ENCODE peak calls at places on chromosomes 16 and 17, in ten cellular contexts. One of them, this sample, is unnamed.

GRCh38 chr17:51888823-51889222 is 269.7 kb downstream of the CA10 start:
- DNase-seq in ovary: no peak
- DNase-seq in K562: no peak
- DNase-seq in uterus: no peak
- DNase-seq in transverse colon: no peak
- DNase-seq in body of pancreas: no peak
- DNase-seq in sigmoid colon: no peak
- DNase-seq in H1: no peak
- DNase-seq in esophagus squamous epithelium: no peak
- DNase-seq in H54: no peak
- DNase-seq in this sample: no peak

GRCh38 chr17:80365983-80366382 is 49.0 kb upstream of the ENDOV start:
- DNase-seq in ovary: no peak
- DNase-seq in K562: no peak
- DNase-seq in uterus: no peak
- DNase-seq in transverse colon: no peak
- DNase-seq in body of pancreas: no peak
- DNase-seq in sigmoid colon: peak
- DNase-seq in H1: no peak
- DNase-seq in esophagus squamous epithelium: no peak
- DNase-seq in H54: no peak
- DNase-seq in this sample: peak

GRCh38 chr16:17723735-17724134 is 253.0 kb upstream of the XYLT1 start:
- DNase-seq in ovary: no peak
- DNase-seq in K562: no peak
- DNase-seq in uterus: no peak
- DNase-seq in transverse colon: no peak
- DNase-seq in body of pancreas: no peak
- DNase-seq in sigmoid colon: no peak
- DNase-seq in H1: no peak
- DNase-seq in esophagus squamous epithelium: no peak
- DNase-seq in H54: no peak
- DNase-seq in this sample: no peak

GRCh38 chr17:32998893-32999240 is 7.2 kb downstream of the SPACA3 start:
- DNase-seq in ovary: no peak
- DNase-seq in K562: no peak
- DNase-seq in uterus: no peak
- DNase-seq in transverse colon: no peak
- DNase-seq in body of pancreas: no peak
- DNase-seq in sigmoid colon: no peak
- DNase-seq in H1: no peak
- DNase-seq in esophagus squamous epithelium: no peak
- DNase-seq in H54: no peak
- DNase-seq in this sample: no peak

GRCh38 chr17:652310-652709 is 62.3 kb downstream of the VPS53 start:
- DNase-seq in ovary: peak
- DNase-seq in K562: no peak
- DNase-seq in uterus: peak
- DNase-seq in transverse colon: peak
- DNase-seq in body of pancreas: peak
- DNase-seq in sigmoid colon: peak
- DNase-seq in H1: no peak
- DNase-seq in esophagus squamous epithelium: no peak
- DNase-seq in H54: no peak
- DNase-seq in this sample: peak

GRCh38 chr17:80422276-80422675 is 7.3 kb downstream of the ENDOV start:
- DNase-seq in ovary: peak
- DNase-seq in K562: no peak
- DNase-seq in uterus: no peak
- DNase-seq in transverse colon: no peak
- DNase-seq in body of pancreas: no peak
- DNase-seq in sigmoid colon: peak
- DNase-seq in H1: peak
- DNase-seq in esophagus squamous epithelium: no peak
- DNase-seq in H54: no peak
- DNase-seq in this sample: no peak

GRCh38 chr16:68646948-68647659 is 2.0 kb downstream of the CDH3 start:
- DNase-seq in ovary: no peak
- DNase-seq in K562: no peak
- DNase-seq in uterus: no peak
- DNase-seq in transverse colon: no peak
- DNase-seq in body of pancreas: no peak
- DNase-seq in sigmoid colon: no peak
- DNase-seq in H1: no peak
- DNase-seq in esophagus squamous epithelium: no peak
- DNase-seq in H54: no peak
- DNase-seq in this sample: no peak

GRCh38 chr17:74373838-74374606 is 6.7 kb downstream of the GPR142 start:
- DNase-seq in ovary: no peak
- DNase-seq in K562: no peak
- DNase-seq in uterus: no peak
- DNase-seq in transverse colon: peak
- DNase-seq in body of pancreas: peak
- DNase-seq in sigmoid colon: no peak
- DNase-seq in H1: no peak
- DNase-seq in esophagus squamous epithelium: no peak
- DNase-seq in H54: no peak
- DNase-seq in this sample: no peak

GRCh38 chr16:70438983-70439862 is at the start of gene ST3GAL2:
- DNase-seq in ovary: peak
- DNase-seq in K562: peak
- DNase-seq in uterus: peak
- DNase-seq in transverse colon: peak
- DNase-seq in body of pancreas: peak
- DNase-seq in sigmoid colon: peak
- DNase-seq in H1: peak
- DNase-seq in esophagus squamous epithelium: peak
- DNase-seq in H54: peak
- DNase-seq in this sample: peak
- TF ChIP-seq POLR2A in ovary: no peak
- TF ChIP-seq POLR2A in K562: peak
- TF ChIP-seq POLR2A in uterus: peak
- TF ChIP-seq POLR2A in transverse colon: no peak
- TF ChIP-seq POLR2A in body of pancreas: no peak
- TF ChIP-seq POLR2A in sigmoid colon: no peak
- TF ChIP-seq POLR2A in H1: peak
- TF ChIP-seq POLR2A in esophagus squamous epithelium: no peak
- TF ChIP-seq POLR2A in H54: no peak
- TF ChIP-seq POLR2A in this sample: no peak

DNA sequence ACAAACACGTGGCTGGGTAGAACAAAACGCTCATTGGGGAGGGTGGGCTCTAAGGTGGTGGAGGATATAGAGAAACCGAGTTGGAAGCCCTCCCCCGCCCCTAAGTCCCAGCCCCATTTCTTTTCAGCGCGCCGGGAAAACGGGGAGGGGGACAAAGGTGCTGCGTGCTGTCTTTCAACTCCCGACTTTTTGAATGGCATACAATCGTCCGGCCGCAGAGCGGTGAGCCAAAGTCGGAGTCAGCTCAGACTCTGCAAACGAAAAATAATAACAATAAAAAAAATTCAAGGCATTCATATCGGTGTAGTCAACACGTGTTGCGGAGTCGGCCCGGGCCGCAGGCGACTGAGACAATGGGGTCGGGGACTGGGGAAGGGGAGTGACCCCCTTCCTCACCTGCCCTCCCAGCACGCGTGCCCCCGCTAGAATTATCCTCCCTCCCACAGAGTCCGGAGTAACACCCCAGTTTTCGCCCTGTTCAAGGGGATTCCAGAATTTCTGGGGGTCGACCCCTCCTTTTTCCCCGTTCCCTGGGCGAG is 1.8 kb upstream of the IGF2BP1 start:
- DNase-seq in ovary: no peak
- DNase-seq in K562: peak
- DNase-seq in uterus: no peak
- DNase-seq in transverse colon: no peak
- DNase-seq in body of pancreas: no peak
- DNase-seq in sigmoid colon: no peak
- DNase-seq in H1: peak
- DNase-seq in esophagus squamous epithelium: no peak
- DNase-seq in H54: no peak
- DNase-seq in this sample: no peak
- TF ChIP-seq POLR2A in ovary: no peak
- TF ChIP-seq POLR2A in K562: peak
- TF ChIP-seq POLR2A in uterus: no peak
- TF ChIP-seq POLR2A in transverse colon: no peak
- TF ChIP-seq POLR2A in body of pancreas: no peak
- TF ChIP-seq POLR2A in sigmoid colon: no peak
- TF ChIP-seq POLR2A in H1: peak
- TF ChIP-seq POLR2A in esophagus squamous epithelium: no peak
- TF ChIP-seq POLR2A in H54: no peak
- TF ChIP-seq POLR2A in this sample: no peak

GRCh38 chr16:3057181-3058166 is 8.0 kb upstream of the IL32 start:
- DNase-seq in ovary: no peak
- DNase-seq in K562: no peak
- DNase-seq in uterus: no peak
- DNase-seq in transverse colon: no peak
- DNase-seq in body of pancreas: no peak
- DNase-seq in sigmoid colon: no peak
- DNase-seq in H1: no peak
- DNase-seq in esophagus squamous epithelium: no peak
- DNase-seq in H54: no peak
- DNase-seq in this sample: no peak

GRCh38 chr16:3058173-3059030 is 7.0 kb upstream of the IL32 start:
- DNase-seq in ovary: peak
- DNase-seq in K562: peak
- DNase-seq in uterus: peak
- DNase-seq in transverse colon: peak
- DNase-seq in body of pancreas: peak
- DNase-seq in sigmoid colon: peak
- DNase-seq in H1: peak
- DNase-seq in esophagus squamous epithelium: no peak
- DNase-seq in H54: no peak
- DNase-seq in this sample: no peak

GRCh38 chr16:3059041-3059722 is 6.3 kb upstream of the IL32 start:
- DNase-seq in ovary: peak
- DNase-seq in K562: peak
- DNase-seq in uterus: peak
- DNase-seq in transverse colon: peak
- DNase-seq in body of pancreas: peak
- DNase-seq in sigmoid colon: peak
- DNase-seq in H1: peak
- DNase-seq in esophagus squamous epithelium: no peak
- DNase-seq in H54: peak
- DNase-seq in this sample: peak

GRCh38 chr16:3060339-3061127 is 4.9 kb upstream of the IL32 start:
- DNase-seq in ovary: no peak
- DNase-seq in K562: no peak
- DNase-seq in uterus: no peak
- DNase-seq in transverse colon: no peak
- DNase-seq in body of pancreas: no peak
- DNase-seq in sigmoid colon: no peak
- DNase-seq in H1: no peak
- DNase-seq in esophagus squamous epithelium: no peak
- DNase-seq in H54: no peak
- DNase-seq in this sample: no peak

DNA sequence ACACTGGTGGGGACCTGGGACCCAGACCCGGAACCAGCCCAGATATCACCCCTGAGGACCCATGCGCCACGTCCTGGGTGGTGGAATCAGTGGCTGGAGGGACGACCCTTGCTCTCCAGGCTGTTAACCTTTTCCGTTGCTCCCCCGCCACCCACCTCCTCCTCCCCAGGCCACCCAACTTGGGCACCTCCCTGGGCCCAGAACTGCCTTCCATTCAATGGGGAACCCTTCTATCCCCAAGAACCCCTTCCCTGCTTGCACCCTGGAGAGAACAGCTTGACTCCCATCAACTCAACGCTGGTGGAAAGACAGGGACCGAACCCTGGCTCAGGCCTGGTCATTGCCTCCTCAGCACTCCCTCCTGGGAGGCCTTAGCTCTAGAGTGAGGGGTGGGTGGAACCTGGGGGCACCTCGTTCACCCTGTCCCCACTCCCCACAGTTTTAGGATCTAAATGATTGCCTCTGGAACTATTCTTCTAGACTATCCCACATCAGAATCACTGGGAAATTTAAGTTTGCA is 5.7 kb upstream of the IL32 start:
- DNase-seq in ovary: no peak
- DNase-seq in K562: no peak
- DNase-seq in uterus: no peak
- DNase-seq in transverse colon: no peak
- DNase-seq in body of pancreas: no peak
- DNase-seq in sigmoid colon: no peak
- DNase-seq in H1: no peak
- DNase-seq in esophagus squamous epithelium: no peak
- DNase-seq in H54: no peak
- DNase-seq in this sample: no peak
- TF ChIP-seq POLR2A in ovary: no peak
- TF ChIP-seq POLR2A in K562: no peak
- TF ChIP-seq POLR2A in uterus: no peak
- TF ChIP-seq POLR2A in transverse colon: no peak
- TF ChIP-seq POLR2A in body of pancreas: no peak
- TF ChIP-seq POLR2A in sigmoid colon: no peak
- TF ChIP-seq POLR2A in H1: no peak
- TF ChIP-seq POLR2A in esophagus squamous epithelium: no peak
- TF ChIP-seq POLR2A in H54: no peak
- TF ChIP-seq POLR2A in this sample: no peak

GRCh38 chr17:58351182-58351581 is 819 bp downstream of the SUPT4H1 start:
- DNase-seq in ovary: no peak
- DNase-seq in K562: no peak
- DNase-seq in uterus: no peak
- DNase-seq in transverse colon: no peak
- DNase-seq in body of pancreas: no peak
- DNase-seq in sigmoid colon: no peak
- DNase-seq in H1: no peak
- DNase-seq in esophagus squamous epithelium: no peak
- DNase-seq in H54: no peak
- DNase-seq in this sample: no peak

GRCh38 chr17:58351710-58352017 is 337 bp downstream of the SUPT4H1 start:
- DNase-seq in ovary: no peak
- DNase-seq in K562: no peak
- DNase-seq in uterus: no peak
- DNase-seq in transverse colon: no peak
- DNase-seq in body of pancreas: no peak
- DNase-seq in sigmoid colon: no peak
- DNase-seq in H1: no peak
- DNase-seq in esophagus squamous epithelium: no peak
- DNase-seq in H54: no peak
- DNase-seq in this sample: no peak

GRCh38 chr17:58354541-58355216 is 2.7 kb upstream of the SUPT4H1 start:
- DNase-seq in ovary: no peak
- DNase-seq in K562: no peak
- DNase-seq in uterus: no peak
- DNase-seq in transverse colon: no peak
- DNase-seq in body of pancreas: no peak
- DNase-seq in sigmoid colon: no peak
- DNase-seq in H1: no peak
- DNase-seq in esophagus squamous epithelium: no peak
- DNase-seq in H54: no peak
- DNase-seq in this sample: no peak

GRCh38 chr17:58352018-58352842 is at the start of gene SUPT4H1:
- DNase-seq in ovary: peak
- DNase-seq in K562: peak
- DNase-seq in uterus: peak
- DNase-seq in transverse colon: peak
- DNase-seq in body of pancreas: peak
- DNase-seq in sigmoid colon: peak
- DNase-seq in H1: peak
- DNase-seq in esophagus squamous epithelium: peak
- DNase-seq in H54: peak
- DNase-seq in this sample: peak

DNA sequence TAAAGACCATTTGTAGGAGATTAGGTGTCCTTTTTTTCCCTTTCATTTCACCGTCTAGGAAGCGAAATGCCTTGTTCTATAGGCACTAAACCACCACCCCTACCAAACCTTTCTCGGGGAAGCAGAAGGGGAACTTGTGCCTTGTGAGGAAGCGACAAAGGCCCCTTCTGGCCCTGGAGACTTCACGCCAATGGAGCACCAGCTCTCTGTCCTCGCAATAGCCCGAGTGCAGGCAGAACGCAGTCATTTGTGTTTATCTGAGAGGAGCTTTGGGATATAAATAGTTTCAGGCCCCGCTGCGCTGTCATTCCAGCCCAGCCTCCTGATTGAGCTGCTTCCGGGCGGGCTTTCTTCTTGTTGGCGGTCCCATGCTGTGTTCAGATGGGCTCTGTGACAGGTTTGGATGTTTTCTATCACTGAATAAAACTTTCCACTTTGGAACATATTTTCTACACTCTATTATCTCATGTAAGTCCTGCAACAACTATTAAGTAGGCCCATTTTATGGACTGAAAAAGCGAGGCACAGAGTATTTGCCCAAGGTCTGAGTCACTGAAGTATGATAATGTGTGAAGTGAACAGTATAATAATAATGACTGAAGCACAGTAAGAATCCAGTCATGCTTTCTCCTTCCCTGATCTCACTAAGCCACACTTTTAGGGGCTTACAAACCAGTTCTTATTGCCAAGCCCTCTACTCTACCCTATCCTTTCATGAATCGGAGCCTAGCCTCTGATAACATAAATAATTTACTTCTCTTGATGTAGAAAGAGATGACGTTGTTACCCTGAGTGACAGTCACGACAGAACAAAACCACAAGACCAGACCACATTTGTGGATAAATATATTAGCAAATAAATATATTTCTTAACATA is 1.1 kb upstream of the SUPT4H1 start:
- DNase-seq in ovary: peak
- DNase-seq in K562: no peak
- DNase-seq in uterus: no peak
- DNase-seq in transverse colon: peak
- DNase-seq in body of pancreas: no peak
- DNase-seq in sigmoid colon: peak
- DNase-seq in H1: peak
- DNase-seq in esophagus squamous epithelium: no peak
- DNase-seq in H54: no peak
- DNase-seq in this sample: no peak
- TF ChIP-seq POLR2A in ovary: no peak
- TF ChIP-seq POLR2A in K562: no peak
- TF ChIP-seq POLR2A in uterus: peak
- TF ChIP-seq POLR2A in transverse colon: peak
- TF ChIP-seq POLR2A in body of pancreas: no peak
- TF ChIP-seq POLR2A in sigmoid colon: peak
- TF ChIP-seq POLR2A in H1: no peak
- TF ChIP-seq POLR2A in esophagus squamous epithelium: no peak
- TF ChIP-seq POLR2A in H54: peak
- TF ChIP-seq POLR2A in this sample: no peak

This sample was measured in suprapubic skin.